ENCODE peak calls at places on chromosome 20, in seven cellular contexts. H is H9, F is H1, J is mesendoderm, T is trophoblast cell, R is IMR-90, A is mesenchymal stem cell. Q is an unnamed sample.

GRCh38 chr20:23268792-23269354 is 81.7 kb upstream of the NXT1 start:
- DNase-seq in H (no peak), F (no peak), J (peak), T (no peak), R (no peak), A (no peak), Q (no peak)

GRCh38 chr20:16528078-16528477 is 45.2 kb downstream of the KIF16B start:
- DNase-seq in H (no peak), F (no peak), J (peak), T (peak), R (peak), A (peak), Q (no peak)

GRCh38 chr20:51402201-51402600 is 140.3 kb downstream of the NFATC2 start:
- DNase-seq in H (no peak), F (no peak), J (no peak), T (no peak), R (peak), A (peak), Q (no peak)

GRCh38 chr20:34420146-34420545 is 57.1 kb downstream of the ITCH start:
- DNase-seq in H (no peak), F (no peak), J (no peak), T (no peak), R (peak), A (no peak), Q (no peak)

GRCh38 chr20:45890077-45890996 is 671 bp downstream of the NEURL2 start:
- DNase-seq in H (peak), F (peak), J (peak), T (peak), R (peak), A (peak), Q (peak)

GRCh38 chr20:10366898-10367419 is 67.1 kb downstream of the MKKS start:
- DNase-seq in H (no peak), F (no peak), J (no peak), T (no peak), R (no peak), A (no peak), Q (no peak)

GRCh38 chr20:40821438-40821837 is 132.4 kb upstream of the MAFB start:
- DNase-seq in H (no peak), F (no peak), J (no peak), T (no peak), R (no peak), A (no peak), Q (no peak)

GRCh38 chr20:7760261-7761048 is 179.8 kb downstream of the HAO1 start:
- DNase-seq in H (no peak), F (no peak), J (peak), T (no peak), R (no peak), A (peak), Q (no peak)

GRCh38 chr20:30489604-30490003 is 767.9 kb upstream of the DEFB115 start:
- DNase-seq in H (no peak), F (peak), J (no peak), T (no peak), R (no peak), A (no peak), Q (no peak)

GRCh38 chr20:10848810-10849370 is 175.1 kb upstream of the JAG1 start:
- DNase-seq in H (peak), F (no peak), J (peak), T (peak), R (peak), A (peak), Q (peak)

GRCh38 chr20:6714202-6714800 is 53.2 kb upstream of the BMP2 start:
- DNase-seq in H (no peak), F (no peak), J (no peak), T (no peak), R (no peak), A (no peak), Q (no peak)

GRCh38 chr20:50005378-50006020 is 22.7 kb downstream of the SNAI1 start:
- DNase-seq in H (no peak), F (no peak), J (no peak), T (no peak), R (no peak), A (no peak), Q (no peak)

GRCh38 chr20:36467076-36467999 is 74.0 kb upstream of the MYL9 start:
- DNase-seq in H (no peak), F (no peak), J (no peak), T (no peak), R (no peak), A (peak), Q (no peak)

GRCh38 chr20:22866757-22867425 is 168.2 kb upstream of the SSTR4 start:
- DNase-seq in H (no peak), F (no peak), J (no peak), T (no peak), R (no peak), A (peak), Q (no peak)

GRCh38 chr20:31698803-31699718 is 23.6 kb downstream of the BCL2L1 start:
- DNase-seq in H (no peak), F (no peak), J (peak), T (peak), R (peak), A (peak), Q (no peak)

GRCh38 chr20:53763707-53764415 is 170.2 kb upstream of the ZNF217 start:
- DNase-seq in H (peak), F (peak), J (peak), T (no peak), R (peak), A (peak), Q (no peak)

GRCh38 chr20:57274846-57275245 is 8.4 kb upstream of the BMP7 start:
- DNase-seq in H (no peak), F (no peak), J (no peak), T (no peak), R (no peak), A (no peak), Q (no peak)

GRCh38 chr20:56957737-56958553 is 308.5 kb downstream of the BMP7 start:
- DNase-seq in H (no peak), F (no peak), J (peak), T (no peak), R (no peak), A (peak), Q (peak)

GRCh38 chr20:22456109-22456508 is 128.3 kb downstream of the FOXA2 start:
- DNase-seq in H (peak), F (no peak), J (peak), T (no peak), R (no peak), A (no peak), Q (peak)

GRCh38 chr20:23142162-23143050 is 56.3 kb upstream of the CD93 start:
- DNase-seq in H (no peak), F (no peak), J (no peak), T (no peak), R (no peak), A (no peak), Q (no peak)

GRCh38 chr20:21149344-21149743 is 23.5 kb downstream of the KIZ start:
- DNase-seq in H (peak), F (no peak), J (peak), T (no peak), R (no peak), A (no peak), Q (no peak)

GRCh38 chr20:60057123-60057865 is 99.1 kb downstream of the CDH26 start:
- DNase-seq in H (peak), F (peak), J (peak), T (peak), R (peak), A (peak), Q (peak)

GRCh38 chr20:22836877-22837276 is 198.2 kb upstream of the SSTR4 start:
- DNase-seq in H (no peak), F (no peak), J (no peak), T (peak), R (no peak), A (peak), Q (no peak)

GRCh38 chr20:18496740-18497592 is at the start of gene RBBP9:
- DNase-seq in H (peak), F (peak), J (peak), T (peak), R (peak), A (peak), Q (peak)

GRCh38 chr20:63126876-63127699 is 88.8 kb downstream of the YTHDF1 start:
- DNase-seq in H (no peak), F (no peak), J (no peak), T (no peak), R (no peak), A (no peak), Q (no peak)

GRCh38 chr20:53942121-53942816 is 128.1 kb downstream of the BCAS1 start:
- DNase-seq in H (peak), F (peak), J (peak), T (no peak), R (no peak), A (no peak), Q (no peak)

DNA sequence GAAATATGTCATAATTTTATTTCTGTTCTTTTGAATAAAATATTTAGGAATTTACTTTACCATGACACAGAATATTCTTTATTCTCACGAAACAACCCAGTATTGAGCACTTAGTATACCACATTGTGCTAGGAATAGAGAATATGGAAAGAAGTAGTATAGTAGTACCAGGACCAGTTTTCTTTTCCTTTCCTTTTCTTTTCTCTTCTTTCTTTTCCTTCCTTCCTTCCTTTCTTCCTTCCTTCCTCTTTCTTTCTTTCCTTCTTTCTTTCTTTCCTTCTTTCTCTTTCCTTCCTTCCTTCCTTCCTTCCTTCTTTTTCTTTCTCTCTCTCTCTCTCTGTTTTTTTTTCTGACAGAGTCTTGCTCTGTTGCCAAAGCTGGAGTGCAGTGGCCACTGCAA is 7.5 kb upstream of the PLCB4 start:
- DNase-seq in H (no peak), F (no peak), J (no peak), T (no peak), R (no peak), A (no peak), Q (no peak)
- H4K8ac ChIP-seq in H (no peak), F (no peak), J (no peak), T (no peak), R (no peak), A (no peak), Q (no peak)

GRCh38 chr20:9102456-9102855 is 33.6 kb downstream of the PLCB4 start:
- DNase-seq in H (no peak), F (no peak), J (no peak), T (no peak), R (no peak), A (no peak), Q (no peak)
- H4K8ac ChIP-seq in H (no peak), F (no peak), J (no peak), T (no peak), R (no peak), A (no peak), Q (no peak)

GRCh38 chr20:61483336-61484067 is 231.4 kb downstream of the CDH4 start:
- DNase-seq in H (peak), F (no peak), J (no peak), T (no peak), R (no peak), A (no peak), Q (no peak)
- H4K8ac ChIP-seq in H (no peak), F (no peak), J (no peak), T (no peak), R (no peak), A (no peak), Q (no peak)

DNA sequence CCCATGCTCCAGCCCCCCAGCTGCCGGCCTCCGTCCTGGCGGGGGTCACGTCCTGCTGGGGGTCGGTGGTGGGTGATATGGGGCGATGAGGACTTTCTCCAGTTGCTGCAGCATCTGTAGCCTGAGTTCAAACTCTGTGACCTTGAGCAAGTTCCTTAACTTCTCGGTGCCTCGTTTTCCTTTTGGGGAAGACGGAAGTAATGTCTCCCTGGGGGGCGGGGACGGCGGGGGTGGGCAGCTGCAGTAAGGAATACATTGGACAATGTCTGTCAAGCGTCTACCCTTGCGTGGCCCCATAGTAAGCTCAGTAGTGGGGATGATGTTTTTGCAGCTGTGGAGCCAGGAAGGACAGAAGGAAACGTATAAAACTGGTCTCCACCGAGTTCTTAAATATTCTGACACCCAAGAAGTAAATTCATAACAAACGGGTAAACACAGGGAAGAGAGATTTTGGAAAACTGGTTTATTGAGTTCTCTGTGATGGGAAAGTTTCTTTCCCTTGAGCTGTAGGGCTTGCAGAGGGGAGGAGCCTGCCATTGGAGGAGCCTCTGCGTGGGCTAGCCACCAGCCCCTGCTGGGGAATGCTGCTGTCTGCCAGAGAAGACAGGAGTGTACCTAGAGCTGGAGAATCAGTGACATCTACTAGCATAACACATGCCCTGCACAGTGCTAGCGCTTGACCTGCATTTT is 1.0 kb upstream of the ACSS1 start:
- DNase-seq in H (no peak), F (no peak), J (no peak), T (no peak), R (peak), A (peak), Q (no peak)
- H4K8ac ChIP-seq in H (no peak), F (peak), J (no peak), T (no peak), R (no peak), A (no peak), Q (no peak)

GRCh38 chr20:13174402-13174801 is 46.7 kb upstream of the ISM1 start:
- DNase-seq in H (no peak), F (no peak), J (no peak), T (peak), R (no peak), A (no peak), Q (no peak)
- H4K8ac ChIP-seq in H (no peak), F (no peak), J (no peak), T (no peak), R (no peak), A (no peak), Q (no peak)

GRCh38 chr20:44885392-44886275 is at the start of gene YWHAB:
- DNase-seq in H (peak), F (peak), J (peak), T (peak), R (peak), A (peak), Q (peak)
- H4K8ac ChIP-seq in H (no peak), F (peak), J (peak), T (peak), R (peak), A (peak), Q (no peak)

Q was measured in neuronal stem cell.